ENCODE peak calls at places on chromosome 20, in nine cellular contexts. T is left lung, X is astrocyte, D is SJCRH30, E is body of pancreas, N is suprapubic skin, F is tibial nerve, M is GM23248, U is psoas muscle. C is an unnamed sample.
A peak's percentile ranks its signal among the peaks of the same experiment; 100 is the strongest.

GRCh38 chr20:21099653-21100589 is 6.2 kb downstream of the LINC00237 start:
- DNase-seq in X (no peak), D (no peak), E (no peak), N (peak; percentile 72), T (peak; percentile 63), M (no peak), U (peak; percentile 61), F (no peak), C (no peak)

GRCh38 chr20:38125157-38126056 is 39.7 kb downstream of the TGM2 start:
- DNase-seq in U (peak; percentile 47), X (peak; percentile 62), M (no peak), N (no peak), F (peak; percentile 41), D (peak; percentile 92), T (peak; percentile 73), E (peak; percentile 90), C (no peak)

GRCh38 chr20:5197270-5197827 is 70.5 kb downstream of the CDS2 start:
- DNase-seq in E (no peak), N (no peak), D (no peak), T (no peak), M (no peak), F (no peak), U (no peak), X (no peak), C (no peak)

GRCh38 chr20:25399038-25399430 is 8.4 kb upstream of the ABHD12 start:
- DNase-seq in F (no peak), E (peak; percentile 49), X (peak; percentile 49), T (no peak), D (peak; percentile 88), N (no peak), M (peak; percentile 82), U (no peak), C (no peak)

GRCh38 chr20:41669708-41670263 is 51.6 kb upstream of the CHD6 start:
- DNase-seq in X (no peak), N (no peak), F (no peak), D (peak; percentile 19), U (no peak), M (peak; percentile 3), T (no peak), E (no peak), C (no peak)

GRCh38 chr20:219290-220115 is 7.6 kb upstream of the DEFB129 start:
- DNase-seq in E (no peak), D (peak; percentile 40), U (no peak), T (no peak), X (no peak), M (peak; percentile 42), N (no peak), F (no peak), C (peak; percentile 13)

GRCh38 chr20:42024653-42025052 is 406.5 kb upstream of the CHD6 start:
- DNase-seq in F (no peak), E (no peak), U (no peak), T (no peak), M (no peak), D (peak; percentile 88), N (no peak), X (no peak), C (peak; percentile 29)

GRCh38 chr20:2164421-2164820 is 62.8 kb downstream of the STK35 start:
- DNase-seq in M (no peak), E (no peak), U (no peak), F (no peak), T (no peak), X (no peak), N (no peak), D (no peak), C (no peak)

DNA sequence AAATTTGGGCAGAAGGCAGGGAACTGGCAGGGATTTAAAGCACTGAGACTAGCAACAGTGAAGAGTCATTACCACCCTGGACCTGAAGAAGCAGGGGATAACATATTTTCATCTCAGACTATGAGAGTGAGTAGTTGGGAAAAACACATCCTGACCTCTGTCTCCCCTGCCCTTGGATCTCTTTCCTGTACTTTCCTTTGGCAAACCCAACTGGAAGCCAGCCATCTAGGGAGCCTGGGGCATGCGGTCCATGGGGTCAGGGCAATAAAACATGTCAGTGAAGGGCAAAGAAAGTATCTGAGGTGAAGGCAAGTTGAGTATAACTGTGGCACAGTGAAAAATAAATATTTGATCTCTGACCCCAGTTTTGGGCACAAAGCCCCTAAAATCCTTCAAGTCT is 698.2 kb downstream of the DOK5 start:
- DNase-seq in X (no peak), N (no peak), U (no peak), E (no peak), D (no peak), M (no peak), T (no peak), F (no peak), C (no peak)
- H3K9me3 ChIP-seq in X (no peaks in the 10 kb centered on the region), N (no peaks in the 10 kb centered on the region), U (no peaks in the 10 kb centered on the region), E (no peaks in the 10 kb centered on the region), D (no peaks in the 10 kb centered on the region), M (no peaks in the 10 kb centered on the region), T (peaks cover 2% of the 10 kb centered on the region), F (no peaks in the 10 kb centered on the region), C (peaks cover 2% of the 10 kb centered on the region)

DNA sequence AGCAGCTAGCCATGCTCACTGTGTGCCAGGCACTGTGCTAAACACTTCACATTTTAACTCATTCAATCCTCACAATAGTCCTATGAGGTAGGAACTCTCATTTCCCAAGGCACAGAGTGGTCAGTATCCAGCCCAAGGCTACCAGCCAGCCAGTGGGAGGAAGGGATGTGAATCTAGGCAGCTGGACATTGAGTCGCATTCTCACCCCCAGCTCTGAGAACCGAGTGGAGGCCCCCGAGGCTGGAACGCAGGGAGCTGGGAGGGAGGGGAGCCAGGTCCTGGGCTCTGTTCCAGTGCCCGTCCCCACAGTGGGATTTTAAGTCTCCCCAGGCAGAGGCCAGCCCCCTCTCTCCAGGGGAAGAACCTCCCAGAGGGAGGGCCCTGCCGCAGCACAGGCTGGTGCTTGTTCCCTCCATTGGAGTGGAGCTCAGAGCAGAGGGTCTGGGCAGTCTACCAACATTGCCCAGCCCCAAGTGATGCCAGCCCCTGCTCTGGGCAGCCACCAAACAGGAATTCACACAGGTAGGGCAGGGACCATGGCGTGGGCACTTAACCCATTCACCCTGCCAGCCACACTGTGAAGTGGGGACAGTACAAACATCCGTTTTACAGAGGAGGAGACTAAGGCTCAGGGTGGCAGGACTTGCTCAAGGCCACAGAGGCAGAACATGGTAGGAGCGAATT is 131.3 kb downstream of the CEBPB start:
- DNase-seq in D (peak; percentile 46), F (no peak), M (peak; percentile 25), U (no peak), X (peak; percentile 72), E (peak; percentile 52), T (peak; percentile 81), N (no peak), C (no peak)
- H3K4me3 ChIP-seq in D (no peak overlapping the region), F (no peak overlapping the region), M (no peak overlapping the region), U (peak overlapping the region; percentile 42), X (peak overlapping the region; percentile 5), E (no peak overlapping the region), T (peak overlapping the region; percentile 33), N (no peak overlapping the region), C (no peak overlapping the region)

GRCh38 chr20:17958326-17959256 is 10.0 kb downstream of the SNX5 start:
- DNase-seq in T (no peak), X (no peak), D (no peak), U (no peak), E (no peak), M (peak; percentile 63), F (no peak), N (no peak), C (no peak)

GRCh38 chr20:17956099-17956685 is 12.4 kb downstream of the SNX5 start:
- DNase-seq in N (no peak), M (no peak), X (no peak), F (no peak), U (no peak), D (no peak), T (no peak), E (no peak), C (no peak)

GRCh38 chr20:17955302-17955701 is 13.3 kb downstream of the SNX5 start:
- DNase-seq in X (no peak), U (no peak), D (no peak), E (no peak), M (no peak), F (no peak), T (no peak), N (no peak), C (no peak)

GRCh38 chr20:17959257-17959627 is 9.4 kb downstream of the SNX5 start:
- DNase-seq in D (no peak), N (no peak), E (no peak), U (no peak), M (no peak), T (no peak), X (no peak), F (no peak), C (no peak)

DNA sequence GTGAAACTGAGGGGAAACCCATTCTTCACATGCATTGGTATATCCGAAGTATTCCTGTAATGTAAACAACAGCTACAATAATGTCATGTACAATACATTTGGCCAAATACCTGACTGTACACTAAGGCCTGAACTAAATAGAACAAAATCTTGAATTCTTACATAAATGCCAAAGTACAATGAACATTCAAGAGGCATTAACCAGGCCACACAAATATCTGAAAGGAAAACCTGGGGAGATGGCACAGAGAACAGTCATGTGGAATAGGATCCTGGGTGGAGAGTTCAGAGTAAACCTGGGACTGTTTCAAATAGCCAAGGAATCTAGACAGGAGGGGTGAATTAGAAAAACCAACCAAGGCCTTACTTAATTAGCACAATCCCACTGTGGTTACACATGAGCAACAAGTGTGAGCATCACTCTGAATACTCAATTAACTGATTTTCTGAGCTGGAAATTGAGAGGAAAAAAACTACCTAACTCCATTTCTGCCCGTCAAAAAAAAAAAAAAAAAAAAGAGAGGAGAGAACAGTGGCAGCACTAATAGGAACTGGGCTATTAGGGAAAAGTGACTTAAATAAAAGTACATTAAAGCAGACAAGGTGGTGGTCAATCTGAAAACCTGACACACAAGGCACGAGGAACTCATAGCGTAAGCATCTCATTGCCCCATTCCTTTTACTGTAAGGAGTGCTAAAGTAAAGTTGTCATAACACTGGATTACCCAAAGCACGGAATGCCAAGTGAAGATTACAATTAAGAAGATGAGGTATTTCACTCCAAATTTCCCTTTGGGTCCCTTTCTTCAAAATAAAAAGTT is 10.9 kb downstream of the SNX5 start:
- DNase-seq in E (no peak), D (no peak), U (no peak), M (no peak), T (no peak), F (no peak), N (no peak), X (no peak), C (no peak)
- H3K4me1 ChIP-seq in E (peaks cover 51% of the 10 kb centered on the region), D (peaks cover 19% of the 10 kb centered on the region), U (peaks cover 36% of the 10 kb centered on the region), M (peaks cover 52% of the 10 kb centered on the region), T (peaks cover 71% of the 10 kb centered on the region), F (peaks cover 39% of the 10 kb centered on the region), N (peaks cover 52% of the 10 kb centered on the region), X (peaks cover 30% of the 10 kb centered on the region), C (no peaks in the 10 kb centered on the region)

GRCh38 chr20:58852559-58853271 is at the start of gene GNAS:
- DNase-seq in M (peak; percentile 77), X (peak; percentile 27), N (no peak), U (peak; percentile 83), T (peak; percentile 49), F (no peak), D (no peak), E (peak; percentile 68), C (no peak)

GRCh38 chr20:58853976-58854637 is 1.6 kb downstream of the GNAS start:
- DNase-seq in M (no peak), F (no peak), T (no peak), U (no peak), E (no peak), X (no peak), N (no peak), D (no peak), C (no peak)

GRCh38 chr20:58853466-58853865 is 950 bp downstream of the GNAS start:
- DNase-seq in M (no peak), F (no peak), E (no peak), U (no peak), T (no peak), X (no peak), D (no peak), N (no peak), C (no peak)

GRCh38 chr20:58854638-58855471 is 2.3 kb downstream of the GNAS start:
- DNase-seq in D (no peak), E (no peak), U (no peak), X (no peak), F (no peak), T (no peak), N (no peak), M (peak; percentile 47), C (no peak)

GRCh38 chr20:58855506-58856314 is 3.2 kb downstream of the GNAS start:
- DNase-seq in U (no peak), N (no peak), E (no peak), F (no peak), D (no peak), X (no peak), T (no peak), M (no peak), C (no peak)
- H3K9me3 ChIP-seq in U (no peaks in the 10 kb centered on the region), N (no peaks in the 10 kb centered on the region), E (no peaks in the 10 kb centered on the region), F (no peaks in the 10 kb centered on the region), D (no peaks in the 10 kb centered on the region), X (no peaks in the 10 kb centered on the region), T (no peaks in the 10 kb centered on the region), M (no peaks in the 10 kb centered on the region), C (no peaks in the 10 kb centered on the region)